ENCODE peak calls at places on chromosome 21, in six cellular contexts. M is endodermal cell, K is kidney, C is neural crest cell, R is fibroblast of pulmonary artery, X is cardiac muscle cell. H is an unnamed sample.

GRCh38 chr21:9767592-9768375 is 753.6 kb upstream of the TPTE start:
- DNase-seq in M (no peak), K (peak), C (no peak), R (no peak), X (no peak), H (peak)

GRCh38 chr21:28699591-28700259 is 293.0 kb downstream of the LTN1 start:
- DNase-seq in M (no peak), K (no peak), C (no peak), R (no peak), X (no peak), H (no peak)

GRCh38 chr21:28769683-28770082 is 223.0 kb downstream of the LTN1 start:
- DNase-seq in M (no peak), K (no peak), C (no peak), R (peak), X (no peak), H (no peak)

GRCh38 chr21:14453964-14454641 is 71.2 kb upstream of the HSPA13 start:
- DNase-seq in M (no peak), K (no peak), C (no peak), R (no peak), X (no peak), H (no peak)

GRCh38 chr21:42552407-42553336 is 39.0 kb downstream of the SLC37A1 start:
- DNase-seq in M (peak), K (no peak), C (no peak), R (no peak), X (no peak), H (no peak)

GRCh38 chr21:16308269-16308668 is 578.5 kb downstream of the USP25 start:
- DNase-seq in M (no peak), K (no peak), C (no peak), R (peak), X (peak), H (no peak)

GRCh38 chr21:46661211-46661625 is 25.7 kb downstream of the PRMT2 start:
- DNase-seq in M (peak), K (peak), C (peak), R (peak), X (peak), H (no peak)

GRCh38 chr21:20789696-20790095 is 208.5 kb upstream of the NCAM2 start:
- DNase-seq in M (no peak), K (no peak), C (no peak), R (peak), X (peak), H (no peak)

GRCh38 chr21:42474043-42474831 is 21.8 kb downstream of the RSPH1 start:
- DNase-seq in M (peak), K (peak), C (no peak), R (peak), X (peak), H (no peak)

GRCh38 chr21:25717491-25718139 is 17.1 kb downstream of the ATP5PF start:
- DNase-seq in M (no peak), K (no peak), C (no peak), R (peak), X (peak), H (no peak)

GRCh38 chr21:42237577-42237976 is 18.6 kb downstream of the ABCG1 start:
- DNase-seq in M (no peak), K (no peak), C (no peak), R (no peak), X (no peak), H (no peak)

GRCh38 chr21:42107881-42108553 is 36.9 kb downstream of the UMODL1 start:
- DNase-seq in M (peak), K (peak), C (peak), R (peak), X (peak), H (peak)

GRCh38 chr21:46621457-46622182 is 13.9 kb upstream of the PRMT2 start:
- DNase-seq in M (no peak), K (no peak), C (peak), R (no peak), X (no peak), H (no peak)

GRCh38 chr21:30839304-30839703 is 9.7 kb upstream of the KRTAP7-1 start:
- DNase-seq in M (peak), K (no peak), C (peak), R (peak), X (peak), H (no peak)
- TF ChIP-seq CTCF in M (peak), K (peak), C (peak), R (no peak), X (no peak), H (peak)

DNA sequence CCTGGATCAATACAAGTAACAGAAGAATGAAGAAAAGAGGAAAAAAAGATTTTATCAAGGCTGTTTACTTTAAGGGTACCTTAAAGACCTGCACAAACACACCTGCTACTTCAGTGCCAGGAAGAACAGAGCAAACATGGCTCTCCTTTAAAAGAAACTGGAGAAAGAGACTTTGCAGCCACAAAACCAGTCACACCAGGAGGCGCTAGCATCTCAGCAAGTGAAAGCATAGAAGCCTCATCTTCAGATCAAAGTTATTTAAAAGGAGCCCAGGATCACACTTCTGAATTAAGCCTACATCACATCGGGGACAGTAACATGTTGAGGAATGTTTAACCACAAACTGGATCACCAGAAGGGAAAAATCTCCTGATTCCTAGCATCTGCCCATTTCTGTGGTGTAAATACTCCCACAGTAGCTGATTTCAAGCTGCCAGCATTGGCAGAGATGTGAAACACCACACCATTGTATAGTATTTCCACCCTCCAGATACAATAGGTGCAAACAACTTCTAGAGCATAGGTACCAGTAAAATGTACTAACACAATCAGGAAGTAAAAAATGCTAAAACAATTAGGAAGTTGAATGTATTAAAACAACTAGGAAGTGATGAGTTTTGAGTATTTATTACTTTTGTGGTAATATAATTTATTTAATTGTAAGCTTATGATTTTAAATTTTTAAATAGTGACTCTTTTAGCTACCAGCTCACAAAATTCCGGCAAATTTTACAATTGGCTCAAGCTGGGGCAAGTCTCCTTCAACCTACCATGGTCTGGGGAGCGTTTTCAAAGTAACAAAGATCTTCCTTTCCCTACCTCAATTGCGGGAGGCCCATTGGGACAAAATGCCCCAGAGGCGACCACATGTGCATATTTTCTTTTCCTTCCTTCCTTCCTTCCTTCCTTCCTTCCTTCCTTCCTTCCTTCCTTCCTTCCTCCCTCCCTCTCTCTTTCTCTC is 105.3 kb upstream of the CLDN14 start:
- DNase-seq in M (no peak), K (no peak), C (no peak), R (no peak), X (no peak), H (no peak)
- TF ChIP-seq CTCF in M (peak), K (no peak), C (no peak), R (no peak), X (peak), H (peak)

GRCh38 chr21:45079351-45079750 is 5.0 kb downstream of the ADARB1 start:
- DNase-seq in M (no peak), K (no peak), C (no peak), R (peak), X (peak), H (no peak)
- TF ChIP-seq CTCF in M (no peak), K (no peak), C (no peak), R (no peak), X (no peak), H (no peak)

DNA sequence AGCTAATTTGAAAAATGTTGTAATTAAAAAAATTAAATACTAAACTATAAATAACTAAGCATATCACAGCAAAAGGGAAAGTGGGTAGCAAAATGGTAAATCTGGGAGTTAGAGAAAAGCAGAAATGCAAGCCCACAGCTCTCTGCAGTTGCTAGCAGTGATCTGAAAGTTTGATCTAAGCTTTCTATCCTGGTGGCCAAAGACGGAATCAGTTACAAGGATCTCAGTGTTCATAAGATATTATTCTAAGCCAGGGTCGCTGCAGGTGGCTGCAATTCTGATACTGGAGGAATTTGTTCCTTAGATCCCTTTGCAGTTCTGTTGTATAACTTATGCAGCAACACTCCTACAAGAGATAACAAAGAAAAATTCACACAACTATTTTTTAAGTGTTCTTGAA is 363.7 kb downstream of the SETD4 start:
- DNase-seq in M (no peak), K (no peak), C (no peak), R (no peak), X (no peak), H (no peak)
- TF ChIP-seq CTCF in M (peak), K (no peak), C (peak), R (no peak), X (no peak), H (peak)

GRCh38 chr21:39454949-39455668 is 3.3 kb downstream of the SH3BGR start:
- DNase-seq in M (no peak), K (no peak), C (no peak), R (no peak), X (no peak), H (no peak)

GRCh38 chr21:39452965-39453332 is 1.2 kb downstream of the SH3BGR start:
- DNase-seq in M (no peak), K (no peak), C (no peak), R (no peak), X (no peak), H (no peak)

GRCh38 chr21:39452207-39452964 is 616 bp downstream of the SH3BGR start:
- DNase-seq in M (no peak), K (no peak), C (no peak), R (peak), X (peak), H (no peak)

GRCh38 chr21:39453571-39454179 is 1.9 kb downstream of the SH3BGR start:
- DNase-seq in M (no peak), K (no peak), C (no peak), R (no peak), X (no peak), H (no peak)

GRCh38 chr21:39456665-39457064 is 4.9 kb downstream of the SH3BGR start:
- DNase-seq in M (no peak), K (no peak), C (no peak), R (peak), X (no peak), H (no peak)
- TF ChIP-seq CTCF in M (peak), K (no peak), C (peak), R (peak), X (no peak), H (peak)

GRCh38 chr21:31108969-31109368 is 70.7 kb upstream of the KRTAP19-8 start:
- DNase-seq in M (no peak), K (no peak), C (no peak), R (peak), X (peak), H (no peak)
- TF ChIP-seq CTCF in M (peak), K (peak), C (peak), R (peak), X (no peak), H (peak)

GRCh38 chr21:34800797-34801518 is 132.2 kb downstream of the CLIC6 start:
- DNase-seq in M (no peak), K (no peak), C (no peak), R (no peak), X (peak), H (no peak)
- TF ChIP-seq CTCF in M (no peak), K (no peak), C (no peak), R (no peak), X (no peak), H (no peak)

GRCh38 chr21:26843912-26844257 is 1.3 kb downstream of the ADAMTS1 start:
- DNase-seq in M (no peak), K (no peak), C (no peak), R (peak), X (peak), H (no peak)
- TF ChIP-seq CTCF in M (no peak), K (no peak), C (no peak), R (peak), X (no peak), H (no peak)

DNA sequence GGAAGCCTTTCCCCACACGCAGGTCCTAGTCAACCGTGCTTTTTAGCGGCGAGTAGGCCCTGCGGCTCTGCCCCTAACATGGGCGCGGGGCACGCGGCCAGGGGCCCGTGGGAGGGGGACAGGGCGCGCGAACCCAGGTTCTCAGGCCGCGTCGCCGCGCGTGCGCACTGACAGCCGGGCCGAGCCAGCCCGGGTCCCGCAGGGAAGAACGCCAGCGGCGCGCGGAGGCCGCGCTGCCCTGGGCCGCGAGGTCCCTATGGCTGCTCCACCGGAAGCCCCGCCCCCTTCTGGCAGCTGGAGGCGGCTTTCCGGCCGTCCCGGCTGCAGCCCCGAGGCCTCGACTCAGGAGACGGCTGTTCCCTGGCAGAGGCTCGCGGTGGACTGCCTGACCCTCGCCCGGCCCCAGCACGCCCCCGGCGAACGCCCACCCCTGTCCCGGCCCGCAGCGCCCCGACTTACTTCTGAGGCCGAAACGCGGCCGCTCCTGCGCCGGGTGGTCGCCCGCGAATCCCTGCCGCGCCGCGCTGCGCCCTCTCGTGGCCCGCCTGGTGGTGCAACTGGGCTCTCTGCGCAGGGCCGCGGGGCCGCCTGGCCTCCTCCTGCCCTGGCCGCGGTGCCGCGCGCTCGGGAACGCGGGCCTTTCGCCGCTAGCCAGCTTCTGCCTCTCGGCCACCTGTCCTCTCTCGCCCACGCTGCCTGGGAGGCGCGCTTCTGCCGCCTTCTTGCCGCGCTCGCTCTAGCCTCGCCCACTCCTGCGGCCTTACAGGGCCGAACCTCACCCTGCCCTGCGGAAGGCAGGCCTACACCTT is 16.6 kb upstream of the RIPPLY3 start:
- DNase-seq in M (peak), K (peak), C (peak), R (peak), X (peak), H (no peak)
- TF ChIP-seq CTCF in M (peak), K (peak), C (peak), R (peak), X (peak), H (peak)

GRCh38 chr21:41043008-41043407 is 125.0 kb upstream of the BACE2 start:
- DNase-seq in M (no peak), K (no peak), C (no peak), R (no peak), X (no peak), H (no peak)

GRCh38 chr21:41048636-41049035 is 119.3 kb upstream of the BACE2 start:
- DNase-seq in M (no peak), K (no peak), C (no peak), R (no peak), X (no peak), H (no peak)

GRCh38 chr21:41048141-41048540 is 119.8 kb upstream of the BACE2 start:
- DNase-seq in M (no peak), K (no peak), C (no peak), R (no peak), X (no peak), H (no peak)

DNA sequence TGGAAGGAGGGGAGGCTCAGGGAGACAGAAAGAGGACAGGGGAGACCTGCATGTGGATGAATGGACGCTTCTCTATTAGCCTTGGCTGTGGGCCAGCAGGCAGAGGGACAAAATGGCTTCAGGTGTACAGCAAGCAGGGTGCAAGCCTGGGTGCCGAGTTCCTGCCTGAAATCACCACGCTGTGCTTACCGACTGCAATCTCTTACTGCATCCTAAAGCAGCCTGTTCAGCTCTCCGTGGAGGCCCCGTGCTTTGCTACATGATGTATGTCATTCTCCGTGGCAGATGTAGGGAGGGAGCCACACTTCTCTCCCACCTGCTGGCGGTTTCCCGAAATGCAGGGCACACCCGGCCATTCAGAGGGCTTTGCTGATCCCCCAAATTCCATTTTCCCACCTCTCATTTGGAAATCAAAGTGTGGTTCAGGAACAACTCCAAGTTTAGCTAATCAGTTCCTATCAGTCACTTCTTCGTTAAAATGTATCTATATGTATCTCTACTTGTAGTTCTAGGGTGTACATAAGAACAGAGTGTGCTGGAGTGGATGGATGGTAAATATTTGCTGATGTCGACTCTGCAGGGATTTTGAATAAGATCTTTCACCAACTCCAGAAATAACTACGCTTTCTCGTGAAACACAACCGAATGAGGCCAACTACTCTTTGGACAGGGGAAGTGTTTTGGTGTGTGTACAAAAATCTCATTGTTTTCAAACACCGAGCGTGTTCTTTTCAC is 122.3 kb upstream of the BACE2 start:
- DNase-seq in M (peak), K (no peak), C (peak), R (no peak), X (no peak), H (no peak)
- TF ChIP-seq CTCF in M (peak), K (peak), C (peak), R (no peak), X (no peak), H (peak)